ENCODE peak calls at places on chromosomes 4 and X, in nine cellular contexts. One of them, this sample, is unnamed.

GRCh38 chr4:98434816-98435215 is 173.6 kb downstream of the RAP1GDS1 start:
- DNase-seq in stimulated activated CD8-positive, alpha-beta memory T cell treated with anti-CD3 and anti-CD28 coated beads, Interleukin-2, amount 100 ng/mL, for 1 hour: no peak
- DNase-seq in stimulated activated CD4-positive, alpha-beta T cell treated with anti-CD3 and anti-CD28 coated beads, Interleukin-4, amount 100 ng/mL, for 1 hour: no peak
- DNase-seq in lung microvascular endothelial cell: no peak
- DNase-seq in tibial nerve: no peak
- DNase-seq in immature natural killer cell: no peak
- DNase-seq in memory B cell: no peak
- DNase-seq in HT1080: no peak
- DNase-seq in GM13977: no peak
- DNase-seq in this sample: no peak

GRCh38 chr4:38601244-38601915 is 62.6 kb upstream of the KLF3 start:
- DNase-seq in immature natural killer cell: no peak
- DNase-seq in GM13977: no peak
- DNase-seq in tibial nerve: no peak
- DNase-seq in lung microvascular endothelial cell: peak; percentile 60
- DNase-seq in stimulated activated CD8-positive, alpha-beta memory T cell treated with anti-CD3 and anti-CD28 coated beads, Interleukin-2, amount 100 ng/mL, for 1 hour: no peak
- DNase-seq in HT1080: peak; percentile 62
- DNase-seq in memory B cell: no peak
- DNase-seq in stimulated activated CD4-positive, alpha-beta T cell treated with anti-CD3 and anti-CD28 coated beads, Interleukin-4, amount 100 ng/mL, for 1 hour: no peak
- DNase-seq in this sample: no peak

GRCh38 chr4:126727461-126727860 is 905.3 kb upstream of the INTU start:
- DNase-seq in stimulated activated CD4-positive, alpha-beta T cell treated with anti-CD3 and anti-CD28 coated beads, Interleukin-4, amount 100 ng/mL, for 1 hour: no peak
- DNase-seq in stimulated activated CD8-positive, alpha-beta memory T cell treated with anti-CD3 and anti-CD28 coated beads, Interleukin-2, amount 100 ng/mL, for 1 hour: no peak
- DNase-seq in immature natural killer cell: no peak
- DNase-seq in memory B cell: no peak
- DNase-seq in GM13977: no peak
- DNase-seq in HT1080: peak; percentile 20
- DNase-seq in tibial nerve: no peak
- DNase-seq in lung microvascular endothelial cell: peak; percentile 37
- DNase-seq in this sample: no peak

GRCh38 chr4:110629780-110630500 is 7.1 kb upstream of the PITX2 start:
- DNase-seq in GM13977: peak; percentile 14
- DNase-seq in tibial nerve: no peak
- DNase-seq in HT1080: no peak
- DNase-seq in stimulated activated CD8-positive, alpha-beta memory T cell treated with anti-CD3 and anti-CD28 coated beads, Interleukin-2, amount 100 ng/mL, for 1 hour: no peak
- DNase-seq in stimulated activated CD4-positive, alpha-beta T cell treated with anti-CD3 and anti-CD28 coated beads, Interleukin-4, amount 100 ng/mL, for 1 hour: no peak
- DNase-seq in lung microvascular endothelial cell: no peak
- DNase-seq in immature natural killer cell: no peak
- DNase-seq in memory B cell: no peak
- DNase-seq in this sample: no peak

GRCh38 chr4:76634239-76634638 is 199.2 kb downstream of the SHROOM3 start:
- DNase-seq in memory B cell: no peak
- DNase-seq in immature natural killer cell: no peak
- DNase-seq in tibial nerve: no peak
- DNase-seq in HT1080: peak; percentile 20
- DNase-seq in stimulated activated CD8-positive, alpha-beta memory T cell treated with anti-CD3 and anti-CD28 coated beads, Interleukin-2, amount 100 ng/mL, for 1 hour: no peak
- DNase-seq in lung microvascular endothelial cell: no peak
- DNase-seq in GM13977: no peak
- DNase-seq in stimulated activated CD4-positive, alpha-beta T cell treated with anti-CD3 and anti-CD28 coated beads, Interleukin-4, amount 100 ng/mL, for 1 hour: no peak
- DNase-seq in this sample: no peak

GRCh38 chrX:460823-461640 is 74.3 kb upstream of the PPP2R3B start:
- DNase-seq in stimulated activated CD8-positive, alpha-beta memory T cell treated with anti-CD3 and anti-CD28 coated beads, Interleukin-2, amount 100 ng/mL, for 1 hour: no peak
- DNase-seq in immature natural killer cell: no peak
- DNase-seq in stimulated activated CD4-positive, alpha-beta T cell treated with anti-CD3 and anti-CD28 coated beads, Interleukin-4, amount 100 ng/mL, for 1 hour: no peak
- DNase-seq in GM13977: no peak
- DNase-seq in memory B cell: no peak
- DNase-seq in tibial nerve: no peak
- DNase-seq in HT1080: no peak
- DNase-seq in lung microvascular endothelial cell: no peak
- DNase-seq in this sample: no peak

GRCh38 chr4:70437212-70437611 is 34.8 kb upstream of the MUC7 start:
- DNase-seq in HT1080: no peak
- DNase-seq in tibial nerve: no peak
- DNase-seq in stimulated activated CD8-positive, alpha-beta memory T cell treated with anti-CD3 and anti-CD28 coated beads, Interleukin-2, amount 100 ng/mL, for 1 hour: no peak
- DNase-seq in immature natural killer cell: no peak
- DNase-seq in stimulated activated CD4-positive, alpha-beta T cell treated with anti-CD3 and anti-CD28 coated beads, Interleukin-4, amount 100 ng/mL, for 1 hour: no peak
- DNase-seq in memory B cell: no peak
- DNase-seq in lung microvascular endothelial cell: no peak
- DNase-seq in GM13977: no peak
- DNase-seq in this sample: no peak

GRCh38 chr4:108166038-108166437 is 2.7 kb downstream of the LEF1 start:
- DNase-seq in lung microvascular endothelial cell: no peak
- DNase-seq in HT1080: no peak
- DNase-seq in tibial nerve: no peak
- DNase-seq in GM13977: no peak
- DNase-seq in memory B cell: no peak
- DNase-seq in stimulated activated CD4-positive, alpha-beta T cell treated with anti-CD3 and anti-CD28 coated beads, Interleukin-4, amount 100 ng/mL, for 1 hour: peak; percentile 47
- DNase-seq in immature natural killer cell: no peak
- DNase-seq in stimulated activated CD8-positive, alpha-beta memory T cell treated with anti-CD3 and anti-CD28 coated beads, Interleukin-2, amount 100 ng/mL, for 1 hour: no peak
- DNase-seq in this sample: no peak

GRCh38 chr4:32061916-32062315 is 1341.7 kb downstream of the PCDH7 start:
- DNase-seq in HT1080: peak; percentile 56
- DNase-seq in tibial nerve: no peak
- DNase-seq in stimulated activated CD4-positive, alpha-beta T cell treated with anti-CD3 and anti-CD28 coated beads, Interleukin-4, amount 100 ng/mL, for 1 hour: no peak
- DNase-seq in immature natural killer cell: no peak
- DNase-seq in stimulated activated CD8-positive, alpha-beta memory T cell treated with anti-CD3 and anti-CD28 coated beads, Interleukin-2, amount 100 ng/mL, for 1 hour: no peak
- DNase-seq in lung microvascular endothelial cell: no peak
- DNase-seq in GM13977: no peak
- DNase-seq in memory B cell: no peak
- DNase-seq in this sample: no peak

GRCh38 chrX:10296581-10296980 is 139.8 kb downstream of the CLCN4 start:
- DNase-seq in memory B cell: no peak
- DNase-seq in tibial nerve: no peak
- DNase-seq in immature natural killer cell: no peak
- DNase-seq in stimulated activated CD8-positive, alpha-beta memory T cell treated with anti-CD3 and anti-CD28 coated beads, Interleukin-2, amount 100 ng/mL, for 1 hour: no peak
- DNase-seq in lung microvascular endothelial cell: no peak
- DNase-seq in HT1080: no peak
- DNase-seq in stimulated activated CD4-positive, alpha-beta T cell treated with anti-CD3 and anti-CD28 coated beads, Interleukin-4, amount 100 ng/mL, for 1 hour: no peak
- DNase-seq in GM13977: no peak
- DNase-seq in this sample: no peak

GRCh38 chrX:15989716-15990115 is 133.6 kb upstream of the GRPR start:
- DNase-seq in lung microvascular endothelial cell: peak; percentile 17
- DNase-seq in stimulated activated CD4-positive, alpha-beta T cell treated with anti-CD3 and anti-CD28 coated beads, Interleukin-4, amount 100 ng/mL, for 1 hour: no peak
- DNase-seq in GM13977: no peak
- DNase-seq in immature natural killer cell: no peak
- DNase-seq in stimulated activated CD8-positive, alpha-beta memory T cell treated with anti-CD3 and anti-CD28 coated beads, Interleukin-2, amount 100 ng/mL, for 1 hour: no peak
- DNase-seq in memory B cell: no peak
- DNase-seq in HT1080: no peak
- DNase-seq in tibial nerve: no peak
- DNase-seq in this sample: no peak

GRCh38 chrX:63330681-63331080 is 20.5 kb downstream of the SPIN4 start:
- DNase-seq in immature natural killer cell: no peak
- DNase-seq in stimulated activated CD4-positive, alpha-beta T cell treated with anti-CD3 and anti-CD28 coated beads, Interleukin-4, amount 100 ng/mL, for 1 hour: no peak
- DNase-seq in memory B cell: no peak
- DNase-seq in HT1080: peak; percentile 14
- DNase-seq in stimulated activated CD8-positive, alpha-beta memory T cell treated with anti-CD3 and anti-CD28 coated beads, Interleukin-2, amount 100 ng/mL, for 1 hour: no peak
- DNase-seq in lung microvascular endothelial cell: peak; percentile 12
- DNase-seq in tibial nerve: no peak
- DNase-seq in GM13977: no peak
- DNase-seq in this sample: no peak

GRCh38 chr4:7429069-7429416 is 5.7 kb downstream of the PSAPL1 start:
- DNase-seq in GM13977: no peak
- DNase-seq in tibial nerve: peak; percentile 7
- DNase-seq in HT1080: no peak
- DNase-seq in stimulated activated CD8-positive, alpha-beta memory T cell treated with anti-CD3 and anti-CD28 coated beads, Interleukin-2, amount 100 ng/mL, for 1 hour: no peak
- DNase-seq in stimulated activated CD4-positive, alpha-beta T cell treated with anti-CD3 and anti-CD28 coated beads, Interleukin-4, amount 100 ng/mL, for 1 hour: no peak
- DNase-seq in lung microvascular endothelial cell: no peak
- DNase-seq in immature natural killer cell: no peak
- DNase-seq in memory B cell: no peak
- DNase-seq in this sample: no peak

GRCh38 chr4:159017323-159018036 is 85.4 kb upstream of the RAPGEF2 start:
- DNase-seq in immature natural killer cell: no peak
- DNase-seq in stimulated activated CD4-positive, alpha-beta T cell treated with anti-CD3 and anti-CD28 coated beads, Interleukin-4, amount 100 ng/mL, for 1 hour: no peak
- DNase-seq in GM13977: no peak
- DNase-seq in stimulated activated CD8-positive, alpha-beta memory T cell treated with anti-CD3 and anti-CD28 coated beads, Interleukin-2, amount 100 ng/mL, for 1 hour: no peak
- DNase-seq in lung microvascular endothelial cell: no peak
- DNase-seq in memory B cell: peak; percentile 18
- DNase-seq in tibial nerve: no peak
- DNase-seq in HT1080: no peak
- DNase-seq in this sample: no peak

GRCh38 chr4:6873291-6873690 is 36.3 kb upstream of the TBC1D14 start:
- DNase-seq in GM13977: no peak
- DNase-seq in HT1080: no peak
- DNase-seq in immature natural killer cell: no peak
- DNase-seq in lung microvascular endothelial cell: no peak
- DNase-seq in tibial nerve: no peak
- DNase-seq in stimulated activated CD8-positive, alpha-beta memory T cell treated with anti-CD3 and anti-CD28 coated beads, Interleukin-2, amount 100 ng/mL, for 1 hour: no peak
- DNase-seq in stimulated activated CD4-positive, alpha-beta T cell treated with anti-CD3 and anti-CD28 coated beads, Interleukin-4, amount 100 ng/mL, for 1 hour: no peak
- DNase-seq in memory B cell: no peak
- DNase-seq in this sample: peak; percentile 29

GRCh38 chrX:125131146-125131545 is 188.5 kb upstream of the TEX13C start:
- DNase-seq in immature natural killer cell: no peak
- DNase-seq in stimulated activated CD8-positive, alpha-beta memory T cell treated with anti-CD3 and anti-CD28 coated beads, Interleukin-2, amount 100 ng/mL, for 1 hour: no peak
- DNase-seq in stimulated activated CD4-positive, alpha-beta T cell treated with anti-CD3 and anti-CD28 coated beads, Interleukin-4, amount 100 ng/mL, for 1 hour: no peak
- DNase-seq in HT1080: peak; percentile 18
- DNase-seq in memory B cell: no peak
- DNase-seq in lung microvascular endothelial cell: no peak
- DNase-seq in GM13977: no peak
- DNase-seq in tibial nerve: no peak
- DNase-seq in this sample: peak; percentile 69

GRCh38 chr4:5945936-5946335 is 53.0 kb upstream of the CRMP1 start:
- DNase-seq in tibial nerve: no peak
- DNase-seq in lung microvascular endothelial cell: no peak
- DNase-seq in immature natural killer cell: no peak
- DNase-seq in stimulated activated CD4-positive, alpha-beta T cell treated with anti-CD3 and anti-CD28 coated beads, Interleukin-4, amount 100 ng/mL, for 1 hour: no peak
- DNase-seq in stimulated activated CD8-positive, alpha-beta memory T cell treated with anti-CD3 and anti-CD28 coated beads, Interleukin-2, amount 100 ng/mL, for 1 hour: no peak
- DNase-seq in memory B cell: no peak
- DNase-seq in GM13977: no peak
- DNase-seq in HT1080: no peak
- DNase-seq in this sample: no peak

GRCh38 chr4:157550028-157550427 is 329.5 kb downstream of the GRIA2 start:
- DNase-seq in memory B cell: no peak
- DNase-seq in GM13977: no peak
- DNase-seq in tibial nerve: no peak
- DNase-seq in HT1080: no peak
- DNase-seq in stimulated activated CD4-positive, alpha-beta T cell treated with anti-CD3 and anti-CD28 coated beads, Interleukin-4, amount 100 ng/mL, for 1 hour: no peak
- DNase-seq in stimulated activated CD8-positive, alpha-beta memory T cell treated with anti-CD3 and anti-CD28 coated beads, Interleukin-2, amount 100 ng/mL, for 1 hour: no peak
- DNase-seq in lung microvascular endothelial cell: no peak
- DNase-seq in immature natural killer cell: no peak
- DNase-seq in this sample: no peak

GRCh38 chr4:154073107-154073817 is 284.4 kb upstream of the SFRP2 start:
- DNase-seq in stimulated activated CD4-positive, alpha-beta T cell treated with anti-CD3 and anti-CD28 coated beads, Interleukin-4, amount 100 ng/mL, for 1 hour: peak; percentile 6
- DNase-seq in tibial nerve: no peak
- DNase-seq in stimulated activated CD8-positive, alpha-beta memory T cell treated with anti-CD3 and anti-CD28 coated beads, Interleukin-2, amount 100 ng/mL, for 1 hour: no peak
- DNase-seq in lung microvascular endothelial cell: no peak
- DNase-seq in immature natural killer cell: no peak
- DNase-seq in memory B cell: no peak
- DNase-seq in HT1080: peak; percentile 84
- DNase-seq in GM13977: no peak
- DNase-seq in this sample: no peak

GRCh38 chrX:47573334-47574095 is 8.7 kb upstream of the TIMP1 start:
- DNase-seq in GM13977: no peak
- DNase-seq in HT1080: peak; percentile 32
- DNase-seq in stimulated activated CD4-positive, alpha-beta T cell treated with anti-CD3 and anti-CD28 coated beads, Interleukin-4, amount 100 ng/mL, for 1 hour: no peak
- DNase-seq in immature natural killer cell: no peak
- DNase-seq in tibial nerve: peak; percentile 34
- DNase-seq in lung microvascular endothelial cell: no peak
- DNase-seq in memory B cell: no peak
- DNase-seq in stimulated activated CD8-positive, alpha-beta memory T cell treated with anti-CD3 and anti-CD28 coated beads, Interleukin-2, amount 100 ng/mL, for 1 hour: no peak
- DNase-seq in this sample: no peak

GRCh38 chr4:25088342-25088952 is 57.7 kb upstream of the LGI2 start:
- DNase-seq in lung microvascular endothelial cell: no peak
- DNase-seq in immature natural killer cell: no peak
- DNase-seq in GM13977: peak; percentile 33
- DNase-seq in memory B cell: no peak
- DNase-seq in tibial nerve: no peak
- DNase-seq in stimulated activated CD4-positive, alpha-beta T cell treated with anti-CD3 and anti-CD28 coated beads, Interleukin-4, amount 100 ng/mL, for 1 hour: peak; percentile 3
- DNase-seq in HT1080: no peak
- DNase-seq in stimulated activated CD8-positive, alpha-beta memory T cell treated with anti-CD3 and anti-CD28 coated beads, Interleukin-2, amount 100 ng/mL, for 1 hour: no peak
- DNase-seq in this sample: peak; percentile 22

GRCh38 chr4:2364654-2365053 is 53.8 kb downstream of the ZFYVE28 start:
- DNase-seq in stimulated activated CD8-positive, alpha-beta memory T cell treated with anti-CD3 and anti-CD28 coated beads, Interleukin-2, amount 100 ng/mL, for 1 hour: peak; percentile 31
- DNase-seq in lung microvascular endothelial cell: peak; percentile 5
- DNase-seq in tibial nerve: no peak
- DNase-seq in stimulated activated CD4-positive, alpha-beta T cell treated with anti-CD3 and anti-CD28 coated beads, Interleukin-4, amount 100 ng/mL, for 1 hour: peak; percentile 60
- DNase-seq in memory B cell: no peak
- DNase-seq in immature natural killer cell: peak; percentile 63
- DNase-seq in HT1080: no peak
- DNase-seq in GM13977: peak; percentile 59
- DNase-seq in this sample: no peak

GRCh38 chr4:73780243-73780642 is 39.9 kb downstream of the CXCL8 start:
- DNase-seq in immature natural killer cell: no peak
- DNase-seq in memory B cell: no peak
- DNase-seq in stimulated activated CD4-positive, alpha-beta T cell treated with anti-CD3 and anti-CD28 coated beads, Interleukin-4, amount 100 ng/mL, for 1 hour: no peak
- DNase-seq in HT1080: no peak
- DNase-seq in GM13977: no peak
- DNase-seq in tibial nerve: no peak
- DNase-seq in lung microvascular endothelial cell: no peak
- DNase-seq in stimulated activated CD8-positive, alpha-beta memory T cell treated with anti-CD3 and anti-CD28 coated beads, Interleukin-2, amount 100 ng/mL, for 1 hour: no peak
- DNase-seq in this sample: no peak

GRCh38 chr4:118213101-118213500 is 139.7 kb downstream of the PRSS12 start:
- DNase-seq in immature natural killer cell: no peak
- DNase-seq in stimulated activated CD4-positive, alpha-beta T cell treated with anti-CD3 and anti-CD28 coated beads, Interleukin-4, amount 100 ng/mL, for 1 hour: no peak
- DNase-seq in lung microvascular endothelial cell: no peak
- DNase-seq in HT1080: no peak
- DNase-seq in stimulated activated CD8-positive, alpha-beta memory T cell treated with anti-CD3 and anti-CD28 coated beads, Interleukin-2, amount 100 ng/mL, for 1 hour: no peak
- DNase-seq in GM13977: no peak
- DNase-seq in tibial nerve: no peak
- DNase-seq in memory B cell: no peak
- DNase-seq in this sample: no peak

GRCh38 chr4:112604590-112604989 is 32.1 kb downstream of the ZGRF1 start:
- DNase-seq in immature natural killer cell: no peak
- DNase-seq in lung microvascular endothelial cell: peak; percentile 60
- DNase-seq in memory B cell: peak; percentile 40
- DNase-seq in HT1080: peak; percentile 50
- DNase-seq in tibial nerve: no peak
- DNase-seq in stimulated activated CD4-positive, alpha-beta T cell treated with anti-CD3 and anti-CD28 coated beads, Interleukin-4, amount 100 ng/mL, for 1 hour: peak; percentile 7
- DNase-seq in stimulated activated CD8-positive, alpha-beta memory T cell treated with anti-CD3 and anti-CD28 coated beads, Interleukin-2, amount 100 ng/mL, for 1 hour: no peak
- DNase-seq in GM13977: peak; percentile 48
- DNase-seq in this sample: peak; percentile 62

GRCh38 chr4:17814140-17814539 is 3.4 kb downstream of the NCAPG start:
- DNase-seq in lung microvascular endothelial cell: peak; percentile 77
- DNase-seq in HT1080: peak; percentile 82
- DNase-seq in stimulated activated CD8-positive, alpha-beta memory T cell treated with anti-CD3 and anti-CD28 coated beads, Interleukin-2, amount 100 ng/mL, for 1 hour: no peak
- DNase-seq in stimulated activated CD4-positive, alpha-beta T cell treated with anti-CD3 and anti-CD28 coated beads, Interleukin-4, amount 100 ng/mL, for 1 hour: no peak
- DNase-seq in GM13977: no peak
- DNase-seq in memory B cell: no peak
- DNase-seq in immature natural killer cell: no peak
- DNase-seq in tibial nerve: no peak
- DNase-seq in this sample: no peak

GRCh38 chrX:44152867-44153266 is 179.7 kb upstream of the NDP start:
- DNase-seq in GM13977: no peak
- DNase-seq in immature natural killer cell: no peak
- DNase-seq in tibial nerve: no peak
- DNase-seq in stimulated activated CD8-positive, alpha-beta memory T cell treated with anti-CD3 and anti-CD28 coated beads, Interleukin-2, amount 100 ng/mL, for 1 hour: no peak
- DNase-seq in stimulated activated CD4-positive, alpha-beta T cell treated with anti-CD3 and anti-CD28 coated beads, Interleukin-4, amount 100 ng/mL, for 1 hour: no peak
- DNase-seq in lung microvascular endothelial cell: no peak
- DNase-seq in memory B cell: no peak
- DNase-seq in HT1080: no peak
- DNase-seq in this sample: no peak

GRCh38 chrX:105695451-105695850 is 126.9 kb upstream of the NRK start:
- DNase-seq in memory B cell: no peak
- DNase-seq in GM13977: no peak
- DNase-seq in HT1080: peak; percentile 70
- DNase-seq in stimulated activated CD8-positive, alpha-beta memory T cell treated with anti-CD3 and anti-CD28 coated beads, Interleukin-2, amount 100 ng/mL, for 1 hour: no peak
- DNase-seq in stimulated activated CD4-positive, alpha-beta T cell treated with anti-CD3 and anti-CD28 coated beads, Interleukin-4, amount 100 ng/mL, for 1 hour: no peak
- DNase-seq in lung microvascular endothelial cell: peak; percentile 41
- DNase-seq in immature natural killer cell: no peak
- DNase-seq in tibial nerve: no peak
- DNase-seq in this sample: no peak

GRCh38 chrX:135463937-135464336 is 42.2 kb downstream of the SMIM10L2A start:
- DNase-seq in GM13977: no peak
- DNase-seq in HT1080: peak; percentile 2
- DNase-seq in memory B cell: no peak
- DNase-seq in tibial nerve: no peak
- DNase-seq in immature natural killer cell: no peak
- DNase-seq in lung microvascular endothelial cell: peak; percentile 26
- DNase-seq in stimulated activated CD8-positive, alpha-beta memory T cell treated with anti-CD3 and anti-CD28 coated beads, Interleukin-2, amount 100 ng/mL, for 1 hour: no peak
- DNase-seq in stimulated activated CD4-positive, alpha-beta T cell treated with anti-CD3 and anti-CD28 coated beads, Interleukin-4, amount 100 ng/mL, for 1 hour: no peak
- DNase-seq in this sample: peak; percentile 4

GRCh38 chr4:106982711-106983211 is 53.4 kb downstream of the DKK2 start:
- DNase-seq in immature natural killer cell: no peak
- DNase-seq in lung microvascular endothelial cell: no peak
- DNase-seq in tibial nerve: no peak
- DNase-seq in memory B cell: no peak
- DNase-seq in stimulated activated CD4-positive, alpha-beta T cell treated with anti-CD3 and anti-CD28 coated beads, Interleukin-4, amount 100 ng/mL, for 1 hour: no peak
- DNase-seq in stimulated activated CD8-positive, alpha-beta memory T cell treated with anti-CD3 and anti-CD28 coated beads, Interleukin-2, amount 100 ng/mL, for 1 hour: no peak
- DNase-seq in HT1080: no peak
- DNase-seq in GM13977: no peak
- DNase-seq in this sample: no peak

GRCh38 chrX:24774650-24775049 is 80.9 kb downstream of the POLA1 start:
- DNase-seq in immature natural killer cell: no peak
- DNase-seq in GM13977: no peak
- DNase-seq in memory B cell: no peak
- DNase-seq in stimulated activated CD8-positive, alpha-beta memory T cell treated with anti-CD3 and anti-CD28 coated beads, Interleukin-2, amount 100 ng/mL, for 1 hour: no peak
- DNase-seq in HT1080: no peak
- DNase-seq in tibial nerve: no peak
- DNase-seq in stimulated activated CD4-positive, alpha-beta T cell treated with anti-CD3 and anti-CD28 coated beads, Interleukin-4, amount 100 ng/mL, for 1 hour: no peak
- DNase-seq in lung microvascular endothelial cell: no peak
- DNase-seq in this sample: no peak